ENCODE peak calls at places on chromosomes 2 and 18, in eight cellular contexts. One of them, this sample, is unnamed.

GRCh38 chr18:80105369-80106167 is 3.5 kb upstream of the ADNP2 start:
- DNase-seq in heart right ventricle: no peak
- DNase-seq in transverse colon: no peak
- DNase-seq in HL-60: no peak
- DNase-seq in CD4-positive, alpha-beta T cell: no peak
- DNase-seq in IMR-90: no peak
- DNase-seq in fibroblast of pulmonary artery: no peak
- DNase-seq in PC-9: no peak
- DNase-seq in this sample: no peak

GRCh38 chr2:75495862-75496261 is 64.9 kb downstream of the EVA1A start:
- DNase-seq in transverse colon: no peak
- DNase-seq in CD4-positive, alpha-beta T cell: no peak
- DNase-seq in PC-9: no peak
- DNase-seq in heart right ventricle: no peak
- DNase-seq in fibroblast of pulmonary artery: no peak
- DNase-seq in IMR-90: no peak
- DNase-seq in HL-60: no peak
- DNase-seq in this sample: no peak

GRCh38 chr2:240511351-240512108 is 46.3 kb downstream of the ANKMY1 start:
- DNase-seq in PC-9: no peak
- DNase-seq in IMR-90: no peak
- DNase-seq in transverse colon: no peak
- DNase-seq in fibroblast of pulmonary artery: no peak
- DNase-seq in heart right ventricle: no peak
- DNase-seq in HL-60: no peak
- DNase-seq in CD4-positive, alpha-beta T cell: no peak
- DNase-seq in this sample: no peak

GRCh38 chr2:190791983-190792575 is 88.5 kb upstream of the GLS start:
- DNase-seq in heart right ventricle: no peak
- DNase-seq in fibroblast of pulmonary artery: no peak
- DNase-seq in PC-9: no peak
- DNase-seq in CD4-positive, alpha-beta T cell: no peak
- DNase-seq in transverse colon: no peak
- DNase-seq in HL-60: no peak
- DNase-seq in IMR-90: peak; percentile 26
- DNase-seq in this sample: no peak

GRCh38 chr2:126704434-126705165 is 48.6 kb downstream of the GYPC start:
- DNase-seq in heart right ventricle: no peak
- DNase-seq in HL-60: no peak
- DNase-seq in CD4-positive, alpha-beta T cell: no peak
- DNase-seq in fibroblast of pulmonary artery: peak; percentile 46
- DNase-seq in transverse colon: no peak
- DNase-seq in IMR-90: peak; percentile 61
- DNase-seq in PC-9: no peak
- DNase-seq in this sample: no peak

GRCh38 chr2:95121150-95121494 is 486 bp downstream of the MRPS5 start:
- DNase-seq in CD4-positive, alpha-beta T cell: no peak
- DNase-seq in fibroblast of pulmonary artery: peak; percentile 37
- DNase-seq in HL-60: no peak
- DNase-seq in transverse colon: no peak
- DNase-seq in PC-9: no peak
- DNase-seq in IMR-90: peak; percentile 17
- DNase-seq in heart right ventricle: no peak
- DNase-seq in this sample: no peak

GRCh38 chr2:149739171-149739879 is 151.8 kb upstream of the MMADHC start:
- DNase-seq in PC-9: no peak
- DNase-seq in HL-60: no peak
- DNase-seq in transverse colon: no peak
- DNase-seq in IMR-90: peak; percentile 33
- DNase-seq in fibroblast of pulmonary artery: no peak
- DNase-seq in heart right ventricle: no peak
- DNase-seq in CD4-positive, alpha-beta T cell: no peak
- DNase-seq in this sample: no peak

GRCh38 chr2:985317-985898 is 34.8 kb downstream of the SNTG2 start:
- DNase-seq in heart right ventricle: no peak
- DNase-seq in HL-60: no peak
- DNase-seq in fibroblast of pulmonary artery: no peak
- DNase-seq in IMR-90: no peak
- DNase-seq in CD4-positive, alpha-beta T cell: no peak
- DNase-seq in PC-9: no peak
- DNase-seq in transverse colon: no peak
- DNase-seq in this sample: no peak

GRCh38 chr2:235740821-235741220 is 247.0 kb downstream of the AGAP1 start:
- DNase-seq in IMR-90: no peak
- DNase-seq in heart right ventricle: no peak
- DNase-seq in transverse colon: peak; percentile 39
- DNase-seq in PC-9: peak; percentile 62
- DNase-seq in fibroblast of pulmonary artery: no peak
- DNase-seq in HL-60: no peak
- DNase-seq in CD4-positive, alpha-beta T cell: no peak
- DNase-seq in this sample: peak; percentile 69

GRCh38 chr2:68709421-68709911 is 25.1 kb upstream of the ARHGAP25 start:
- DNase-seq in heart right ventricle: no peak
- DNase-seq in fibroblast of pulmonary artery: peak; percentile 69
- DNase-seq in CD4-positive, alpha-beta T cell: no peak
- DNase-seq in HL-60: peak; percentile 58
- DNase-seq in IMR-90: peak; percentile 67
- DNase-seq in transverse colon: no peak
- DNase-seq in PC-9: peak; percentile 16
- DNase-seq in this sample: peak; percentile 17

GRCh38 chr2:219718066-219718465 is 90.6 kb downstream of the SLC4A3 start:
- DNase-seq in HL-60: peak; percentile 91
- DNase-seq in CD4-positive, alpha-beta T cell: no peak
- DNase-seq in heart right ventricle: no peak
- DNase-seq in PC-9: no peak
- DNase-seq in transverse colon: no peak
- DNase-seq in fibroblast of pulmonary artery: no peak
- DNase-seq in IMR-90: no peak
- DNase-seq in this sample: no peak

GRCh38 chr2:218698885-218699284 is 11.8 kb upstream of the TTLL4 start:
- DNase-seq in IMR-90: no peak
- DNase-seq in transverse colon: no peak
- DNase-seq in HL-60: no peak
- DNase-seq in heart right ventricle: no peak
- DNase-seq in PC-9: no peak
- DNase-seq in fibroblast of pulmonary artery: no peak
- DNase-seq in CD4-positive, alpha-beta T cell: no peak
- DNase-seq in this sample: no peak

GRCh38 chr2:23703583-23704385 is 223.1 kb downstream of the ATAD2B start:
- DNase-seq in PC-9: no peak
- DNase-seq in heart right ventricle: peak; percentile 8
- DNase-seq in transverse colon: no peak
- DNase-seq in IMR-90: no peak
- DNase-seq in CD4-positive, alpha-beta T cell: no peak
- DNase-seq in HL-60: no peak
- DNase-seq in fibroblast of pulmonary artery: no peak
- DNase-seq in this sample: no peak

GRCh38 chr2:194723446-194723845 is 933.6 kb upstream of the SLC39A10 start:
- DNase-seq in transverse colon: no peak
- DNase-seq in heart right ventricle: no peak
- DNase-seq in fibroblast of pulmonary artery: no peak
- DNase-seq in IMR-90: no peak
- DNase-seq in HL-60: no peak
- DNase-seq in PC-9: no peak
- DNase-seq in CD4-positive, alpha-beta T cell: no peak
- DNase-seq in this sample: no peak

GRCh38 chr2:3536682-3537632 is 17.6 kb upstream of the ADI1 start:
- DNase-seq in IMR-90: peak; percentile 56
- DNase-seq in transverse colon: no peak
- DNase-seq in heart right ventricle: peak; percentile 61
- DNase-seq in CD4-positive, alpha-beta T cell: no peak
- DNase-seq in PC-9: peak; percentile 41
- DNase-seq in HL-60: no peak
- DNase-seq in fibroblast of pulmonary artery: peak; percentile 65
- DNase-seq in this sample: peak; percentile 73

GRCh38 chr2:180559038-180559437 is 421.4 kb upstream of the UBE2E3 start:
- DNase-seq in fibroblast of pulmonary artery: no peak
- DNase-seq in PC-9: no peak
- DNase-seq in HL-60: no peak
- DNase-seq in CD4-positive, alpha-beta T cell: no peak
- DNase-seq in heart right ventricle: no peak
- DNase-seq in transverse colon: no peak
- DNase-seq in IMR-90: no peak
- DNase-seq in this sample: no peak

GRCh38 chr2:53854678-53855077 is 5.1 kb downstream of the GPR75 start:
- DNase-seq in IMR-90: peak; percentile 10
- DNase-seq in HL-60: no peak
- DNase-seq in transverse colon: no peak
- DNase-seq in CD4-positive, alpha-beta T cell: no peak
- DNase-seq in heart right ventricle: no peak
- DNase-seq in PC-9: no peak
- DNase-seq in fibroblast of pulmonary artery: no peak
- DNase-seq in this sample: no peak

GRCh38 chr2:88024509-88024908 is 8.2 kb upstream of the RNU2-63P start:
- DNase-seq in fibroblast of pulmonary artery: no peak
- DNase-seq in PC-9: no peak
- DNase-seq in HL-60: no peak
- DNase-seq in IMR-90: no peak
- DNase-seq in CD4-positive, alpha-beta T cell: no peak
- DNase-seq in heart right ventricle: no peak
- DNase-seq in transverse colon: no peak
- DNase-seq in this sample: no peak

GRCh38 chr2:126637393-126637792 is 18.6 kb upstream of the GYPC start:
- DNase-seq in HL-60: no peak
- DNase-seq in IMR-90: no peak
- DNase-seq in PC-9: no peak
- DNase-seq in heart right ventricle: no peak
- DNase-seq in CD4-positive, alpha-beta T cell: no peak
- DNase-seq in transverse colon: no peak
- DNase-seq in fibroblast of pulmonary artery: no peak
- DNase-seq in this sample: no peak

GRCh38 chr2:97748397-97748796 is 35.0 kb downstream of the ZAP70 start:
- DNase-seq in CD4-positive, alpha-beta T cell: peak; percentile 63
- DNase-seq in transverse colon: peak; percentile 37
- DNase-seq in PC-9: no peak
- DNase-seq in fibroblast of pulmonary artery: peak; percentile 16
- DNase-seq in HL-60: peak; percentile 91
- DNase-seq in IMR-90: no peak
- DNase-seq in heart right ventricle: peak; percentile 49
- DNase-seq in this sample: peak; percentile 30

GRCh38 chr2:197163755-197164753 is 146.5 kb downstream of the ANKRD44 start:
- DNase-seq in IMR-90: no peak
- DNase-seq in HL-60: no peak
- DNase-seq in heart right ventricle: peak; percentile 56
- DNase-seq in fibroblast of pulmonary artery: no peak
- DNase-seq in PC-9: no peak
- DNase-seq in CD4-positive, alpha-beta T cell: no peak
- DNase-seq in transverse colon: no peak
- DNase-seq in this sample: no peak

GRCh38 chr2:231397928-231398294 is 2.4 kb downstream of the B3GNT7 start:
- DNase-seq in PC-9: no peak
- DNase-seq in transverse colon: no peak
- DNase-seq in fibroblast of pulmonary artery: no peak
- DNase-seq in IMR-90: no peak
- DNase-seq in heart right ventricle: no peak
- DNase-seq in HL-60: no peak
- DNase-seq in CD4-positive, alpha-beta T cell: no peak
- DNase-seq in this sample: no peak

DNA sequence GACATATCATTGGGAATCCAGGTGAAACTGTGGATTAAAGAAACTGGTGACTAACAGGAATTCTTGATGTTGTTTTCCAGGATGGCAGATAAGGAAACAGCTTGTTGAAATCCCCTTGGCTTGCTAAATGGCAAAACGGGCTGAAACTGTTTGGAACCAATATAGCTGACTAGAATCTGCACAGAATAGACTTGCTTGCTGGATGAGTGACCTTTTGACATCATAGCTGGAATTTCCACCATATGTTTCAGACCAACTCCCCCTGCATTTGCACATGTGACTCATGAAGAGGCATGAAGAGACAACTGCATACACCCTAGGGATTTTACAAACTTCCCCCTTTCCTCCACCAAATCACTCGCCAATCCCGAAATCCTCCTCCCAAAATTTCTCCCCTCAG is 87.7 kb upstream of the LYPD1 start:
- DNase-seq in transverse colon: no peak
- DNase-seq in IMR-90: peak; percentile 77
- DNase-seq in CD4-positive, alpha-beta T cell: no peak
- DNase-seq in fibroblast of pulmonary artery: peak; percentile 2
- DNase-seq in HL-60: no peak
- DNase-seq in heart right ventricle: no peak
- DNase-seq in PC-9: no peak
- DNase-seq in this sample: no peak
- TF ChIP-seq CTCF in transverse colon: no peak
- TF ChIP-seq CTCF in IMR-90: no peak
- TF ChIP-seq CTCF in CD4-positive, alpha-beta T cell: no peak
- TF ChIP-seq CTCF in fibroblast of pulmonary artery: no peak
- TF ChIP-seq CTCF in HL-60: no peak
- TF ChIP-seq CTCF in heart right ventricle: no peak
- TF ChIP-seq CTCF in PC-9: no peak
- TF ChIP-seq CTCF in this sample: no peak

DNA sequence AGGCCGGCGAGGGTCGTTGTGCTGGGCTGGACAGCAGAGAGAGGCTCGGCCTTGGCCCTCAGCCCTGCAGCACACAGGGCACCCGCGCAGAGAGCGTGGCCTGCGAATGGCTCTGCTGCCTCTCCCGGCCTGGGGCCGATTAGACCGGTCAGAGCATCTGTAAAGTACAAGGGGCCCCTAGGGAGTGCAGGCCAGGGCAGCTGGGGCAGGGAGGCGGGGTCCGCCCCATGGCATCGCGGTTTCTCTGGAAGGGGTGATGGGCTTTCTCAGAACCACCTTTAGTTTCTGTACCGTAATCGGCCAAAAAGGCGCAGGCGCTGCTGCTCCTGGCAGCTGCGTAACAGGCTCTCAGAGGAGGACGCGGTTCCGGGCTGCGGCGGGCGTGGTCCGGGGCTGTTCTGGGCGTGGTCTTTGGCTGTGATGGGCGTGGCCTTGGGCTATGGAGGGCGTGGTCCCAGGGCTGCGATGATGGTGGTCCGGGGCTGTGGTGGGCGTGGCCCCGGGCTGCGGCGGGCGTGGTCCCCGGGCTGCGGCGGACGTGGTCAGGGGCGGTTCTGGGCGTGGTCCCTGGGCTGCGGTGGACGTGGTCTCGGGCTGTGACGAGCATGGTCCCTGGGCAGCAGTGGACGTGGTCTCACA is 1.5 kb upstream of the GPR148 start:
- DNase-seq in HL-60: no peak
- DNase-seq in IMR-90: peak; percentile 46
- DNase-seq in heart right ventricle: peak; percentile 79
- DNase-seq in CD4-positive, alpha-beta T cell: peak; percentile 87
- DNase-seq in transverse colon: peak; percentile 83
- DNase-seq in fibroblast of pulmonary artery: peak; percentile 70
- DNase-seq in PC-9: peak; percentile 28
- DNase-seq in this sample: peak; percentile 92
- TF ChIP-seq CTCF in HL-60: no peak
- TF ChIP-seq CTCF in IMR-90: no peak
- TF ChIP-seq CTCF in heart right ventricle: no peak
- TF ChIP-seq CTCF in CD4-positive, alpha-beta T cell: no peak
- TF ChIP-seq CTCF in transverse colon: no peak
- TF ChIP-seq CTCF in fibroblast of pulmonary artery: no peak
- TF ChIP-seq CTCF in PC-9: no peak
- TF ChIP-seq CTCF in this sample: no peak

GRCh38 chr18:37684590-37684989 is 119.0 kb upstream of the CELF4 start:
- DNase-seq in PC-9: no peak
- DNase-seq in CD4-positive, alpha-beta T cell: no peak
- DNase-seq in transverse colon: no peak
- DNase-seq in heart right ventricle: no peak
- DNase-seq in fibroblast of pulmonary artery: no peak
- DNase-seq in HL-60: no peak
- DNase-seq in IMR-90: no peak
- DNase-seq in this sample: no peak
- TF ChIP-seq CTCF in PC-9: no peak
- TF ChIP-seq CTCF in CD4-positive, alpha-beta T cell: no peak
- TF ChIP-seq CTCF in transverse colon: no peak
- TF ChIP-seq CTCF in heart right ventricle: no peak
- TF ChIP-seq CTCF in fibroblast of pulmonary artery: no peak
- TF ChIP-seq CTCF in HL-60: no peak
- TF ChIP-seq CTCF in IMR-90: no peak
- TF ChIP-seq CTCF in this sample: no peak

GRCh38 chr2:160014227-160014626 is 48.2 kb downstream of the PLA2R1 start:
- DNase-seq in PC-9: no peak
- DNase-seq in transverse colon: no peak
- DNase-seq in CD4-positive, alpha-beta T cell: no peak
- DNase-seq in fibroblast of pulmonary artery: peak; percentile 17
- DNase-seq in IMR-90: no peak
- DNase-seq in heart right ventricle: no peak
- DNase-seq in HL-60: no peak
- DNase-seq in this sample: no peak
- TF ChIP-seq CTCF in PC-9: no peak
- TF ChIP-seq CTCF in transverse colon: no peak
- TF ChIP-seq CTCF in CD4-positive, alpha-beta T cell: no peak
- TF ChIP-seq CTCF in fibroblast of pulmonary artery: no peak
- TF ChIP-seq CTCF in IMR-90: no peak
- TF ChIP-seq CTCF in heart right ventricle: no peak
- TF ChIP-seq CTCF in HL-60: no peak
- TF ChIP-seq CTCF in this sample: no peak

This sample was measured in Calu3.